ENCODE peak calls at places on chromosomes 12 and 14, in eight cellular contexts. L is osteocyte; Z is amygdala; M is CD4-positive, CD25-positive, alpha-beta regulatory T cell; P is NCI-H1694; I is stimulated activated CD8-positive, alpha-beta memory T cell treated with anti-CD3 and anti-CD28 coated beads, Interleukin-4, amount 100 ng/mL, for 4 hours; W is CD8-positive, alpha-beta memory T cell; Y is Right ventricle myocardium superior. D is an unnamed sample.

GRCh38 chr12:9736931-9737705 is 4.2 kb upstream of the CLECL1 start:
- DNase-seq in L (no peak), Z (no peak), M (no peak), P (no peak), I (no peak), W (no peak), Y (no peak), D (no peak)

GRCh38 chr14:65156568-65157366 is 54.5 kb upstream of the MAX start:
- DNase-seq in L (no peak), Z (no peak), M (no peak), P (no peak), I (no peak), W (no peak), Y (peak; percentile 59), D (peak; percentile 96)

GRCh38 chr14:58297412-58297761 is 968 bp upstream of the ARID4A start:
- DNase-seq in L (no peak), Z (no peak), M (no peak), P (no peak), I (no peak), W (no peak), Y (no peak), D (no peak)

GRCh38 chr12:44078273-44078672 is 242.4 kb downstream of the TMEM117 start:
- DNase-seq in L (no peak), Z (no peak), M (no peak), P (no peak), I (no peak), W (no peak), Y (no peak), D (no peak)

GRCh38 chr14:103021817-103022668 is 35.3 kb downstream of the CDC42BPB start:
- DNase-seq in L (no peak), Z (no peak), M (no peak), P (peak; percentile 34), I (no peak), W (no peak), Y (no peak), D (peak; percentile 16)

GRCh38 chr14:68782091-68782981 is 10.5 kb downstream of the ZFP36L1 start:
- DNase-seq in L (no peak), Z (no peak), M (peak; percentile 69), P (no peak), I (no peak), W (peak; percentile 79), Y (no peak), D (no peak)

GRCh38 chr12:69241444-69242092 is 2.2 kb downstream of the CPSF6 start:
- DNase-seq in L (no peak), Z (no peak), M (no peak), P (no peak), I (no peak), W (no peak), Y (no peak), D (peak; percentile 22)

GRCh38 chr12:92044435-92044834 is 101.2 kb downstream of the BTG1 start:
- DNase-seq in L (no peak), Z (no peak), M (no peak), P (no peak), I (no peak), W (no peak), Y (no peak), D (no peak)

GRCh38 chr12:108109954-108110353 is 19.1 kb upstream of the WSCD2 start:
- DNase-seq in L (no peak), Z (no peak), M (no peak), P (no peak), I (no peak), W (no peak), Y (no peak), D (no peak)

GRCh38 chr12:11718768-11719253 is 69.3 kb downstream of the ETV6 start:
- DNase-seq in L (no peak), Z (no peak), M (no peak), P (no peak), I (no peak), W (no peak), Y (no peak), D (peak; percentile 83)

GRCh38 chr12:4450551-4451112 is 5.0 kb upstream of the FGF6 start:
- DNase-seq in L (peak; percentile 78), Z (no peak), M (no peak), P (no peak), I (no peak), W (no peak), Y (no peak), D (no peak)

GRCh38 chr14:102927346-102927877 is 4.9 kb downstream of the AMN start:
- DNase-seq in L (no peak), Z (no peak), M (no peak), P (no peak), I (no peak), W (no peak), Y (peak; percentile 28), D (no peak)

GRCh38 chr14:37384870-37385596 is 187.3 kb downstream of the MIPOL1 start:
- DNase-seq in L (no peak), Z (no peak), M (no peak), P (no peak), I (no peak), W (no peak), Y (no peak), D (no peak)

GRCh38 chr12:26648999-26649398 is 184.0 kb downstream of the ITPR2 start:
- DNase-seq in L (no peak), Z (no peak), M (no peak), P (no peak), I (no peak), W (no peak), Y (no peak), D (no peak)

GRCh38 chr12:71756054-71756675 is 1.5 kb downstream of the RAB21 start:
- DNase-seq in L (no peak), Z (no peak), M (no peak), P (no peak), I (no peak), W (no peak), Y (no peak), D (peak; percentile 37)

GRCh38 chr12:1584326-1584725 is 10.1 kb downstream of the FBXL14 start:
- DNase-seq in L (no peak), Z (no peak), M (no peak), P (no peak), I (no peak), W (no peak), Y (no peak), D (no peak)

GRCh38 chr12:67137256-67137655 is 131.9 kb upstream of the CAND1 start:
- DNase-seq in L (no peak), Z (no peak), M (no peak), P (no peak), I (no peak), W (no peak), Y (no peak), D (peak; percentile 8)

GRCh38 chr14:31567651-31568050 is 6.4 kb downstream of the NUBPL start:
- DNase-seq in L (no peak), Z (no peak), M (no peak), P (no peak), I (no peak), W (no peak), Y (no peak), D (no peak)

GRCh38 chr14:68172664-68173063 is 353.1 kb downstream of the RAD51B start:
- DNase-seq in L (no peak), Z (no peak), M (no peak), P (no peak), I (no peak), W (no peak), Y (no peak), D (no peak)

GRCh38 chr12:6936642-6937480 is 6.8 kb upstream of the RNU7-1 start:
- DNase-seq in L (no peak), Z (no peak), M (peak; percentile 57), P (peak; percentile 73), I (peak; percentile 56), W (no peak), Y (peak; percentile 54), D (no peak)

GRCh38 chr14:51578853-51579252 is 72.9 kb upstream of the FRMD6 start:
- DNase-seq in L (no peak), Z (no peak), M (no peak), P (no peak), I (no peak), W (no peak), Y (no peak), D (no peak)

GRCh38 chr14:67187210-67187609 is 2.0 kb upstream of the GARIN2 start:
- DNase-seq in L (no peak), Z (no peak), M (no peak), P (no peak), I (no peak), W (no peak), Y (no peak), D (peak; percentile 77)

GRCh38 chr14:49218436-49219092 is 367.6 kb downstream of the RPS29 start:
- DNase-seq in L (no peak), Z (no peak), M (no peak), P (peak; percentile 84), I (no peak), W (no peak), Y (no peak), D (peak; percentile 13)

GRCh38 chr12:104994301-104994700 is 8.2 kb downstream of the NOPCHAP1 start:
- DNase-seq in L (no peak), Z (no peak), M (no peak), P (no peak), I (no peak), W (no peak), Y (no peak), D (no peak)

GRCh38 chr12:116547955-116548471 is 11.2 kb upstream of the MAP1LC3B2 start:
- DNase-seq in L (no peak), Z (no peak), M (no peak), P (no peak), I (no peak), W (no peak), Y (no peak), D (no peak)

GRCh38 chr12:120169946-120170345 is 24.6 kb downstream of the GCN1 start:
- DNase-seq in L (no peak), Z (no peak), M (no peak), P (no peak), I (no peak), W (no peak), Y (no peak), D (no peak)

GRCh38 chr14:63438065-63438757 is 105.0 kb downstream of the PPP2R5E start:
- DNase-seq in L (no peak), Z (no peak), M (peak; percentile 12), P (no peak), I (no peak), W (no peak), Y (no peak), D (peak; percentile 99)

GRCh38 chr12:11635341-11635740 is 14.1 kb upstream of the ETV6 start:
- DNase-seq in L (no peak), Z (no peak), M (no peak), P (no peak), I (no peak), W (no peak), Y (no peak), D (no peak)

GRCh38 chr12:119631930-119632678 is 35.8 kb upstream of the PRKAB1 start:
- DNase-seq in L (no peak), Z (no peak), M (no peak), P (no peak), I (no peak), W (no peak), Y (no peak), D (peak; percentile 17)

GRCh38 chr12:87779016-87779415 is 250.2 kb downstream of the C12orf50 start:
- DNase-seq in L (no peak), Z (no peak), M (no peak), P (no peak), I (no peak), W (no peak), Y (no peak), D (no peak)

GRCh38 chr12:114820773-114821172 is 136.8 kb upstream of the TBX3 start:
- DNase-seq in L (no peak), Z (no peak), M (no peak), P (no peak), I (no peak), W (no peak), Y (no peak), D (no peak)

GRCh38 chr12:88471641-88472040 is 108.6 kb downstream of the KITLG start:
- DNase-seq in L (no peak), Z (no peak), M (no peak), P (no peak), I (no peak), W (no peak), Y (peak; percentile 24), D (peak; percentile 92)

GRCh38 chr14:84144166-84144565 is 1385.8 kb upstream of the FLRT2 start:
- DNase-seq in L (no peak), Z (no peak), M (no peak), P (no peak), I (no peak), W (no peak), Y (no peak), D (no peak)

GRCh38 chr14:75234173-75234855 is 44.3 kb upstream of the FOS start:
- DNase-seq in L (no peak), Z (peak; percentile 28), M (no peak), P (no peak), I (no peak), W (no peak), Y (peak; percentile 65), D (peak; percentile 80)

D was measured in fibroblast of the aortic adventitia.